ENCODE peak calls at places on chromosomes 16 and 17, in five cellular contexts. One of them, this sample, is unnamed.

GRCh38 chr16:49776085-49776501 is 79.8 kb downstream of the ZNF423 start:
- DNase-seq in left ventricle myocardium inferior: peak
- DNase-seq in fibroblast of lung: no peak
- DNase-seq in mammary epithelial cell: no peak
- DNase-seq in AG04450: no peak
- DNase-seq in this sample: no peak

GRCh38 chr16:50820225-50820624 is 78.3 kb downstream of the CYLD start:
- DNase-seq in AG04450: no peak
- DNase-seq in left ventricle myocardium inferior: no peak
- DNase-seq in fibroblast of lung: no peak
- DNase-seq in mammary epithelial cell: no peak
- DNase-seq in this sample: no peak

GRCh38 chr17:80644588-80644987 is 100.0 kb downstream of the RPTOR start:
- DNase-seq in mammary epithelial cell: no peak
- DNase-seq in fibroblast of lung: peak
- DNase-seq in left ventricle myocardium inferior: no peak
- DNase-seq in AG04450: no peak
- DNase-seq in this sample: no peak

GRCh38 chr16:80122155-80122554 is 418.6 kb upstream of the DYNLRB2 start:
- DNase-seq in mammary epithelial cell: no peak
- DNase-seq in fibroblast of lung: peak
- DNase-seq in AG04450: no peak
- DNase-seq in left ventricle myocardium inferior: peak
- DNase-seq in this sample: no peak

GRCh38 chr16:68921654-68922053 is 78.3 kb downstream of the TANGO6 start:
- DNase-seq in mammary epithelial cell: peak
- DNase-seq in fibroblast of lung: peak
- DNase-seq in left ventricle myocardium inferior: no peak
- DNase-seq in AG04450: no peak
- DNase-seq in this sample: no peak

GRCh38 chr16:61306204-61306603 is 730.0 kb downstream of the CDH8 start:
- DNase-seq in mammary epithelial cell: no peak
- DNase-seq in fibroblast of lung: no peak
- DNase-seq in AG04450: no peak
- DNase-seq in left ventricle myocardium inferior: no peak
- DNase-seq in this sample: no peak

GRCh38 chr17:16882243-16882925 is 89.5 kb downstream of the TNFRSF13B start:
- DNase-seq in fibroblast of lung: no peak
- DNase-seq in left ventricle myocardium inferior: no peak
- DNase-seq in AG04450: no peak
- DNase-seq in mammary epithelial cell: no peak
- DNase-seq in this sample: no peak

GRCh38 chr17:57519800-57520199 is 225.3 kb downstream of the CCDC182 start:
- DNase-seq in left ventricle myocardium inferior: no peak
- DNase-seq in AG04450: no peak
- DNase-seq in fibroblast of lung: no peak
- DNase-seq in mammary epithelial cell: no peak
- DNase-seq in this sample: no peak

GRCh38 chr16:11145173-11145820 is 110.7 kb downstream of the SOCS1 start:
- DNase-seq in AG04450: no peak
- DNase-seq in fibroblast of lung: peak
- DNase-seq in mammary epithelial cell: no peak
- DNase-seq in left ventricle myocardium inferior: peak
- DNase-seq in this sample: no peak

GRCh38 chr16:1168837-1169236 is 15.9 kb downstream of the CACNA1H start:
- DNase-seq in mammary epithelial cell: no peak
- DNase-seq in left ventricle myocardium inferior: no peak
- DNase-seq in fibroblast of lung: no peak
- DNase-seq in AG04450: no peak
- DNase-seq in this sample: no peak

GRCh38 chr16:89922884-89923639 is at the start of gene TUBB3:
- DNase-seq in left ventricle myocardium inferior: peak
- DNase-seq in AG04450: no peak
- DNase-seq in fibroblast of lung: peak
- DNase-seq in mammary epithelial cell: peak
- DNase-seq in this sample: peak

GRCh38 chr17:2183346-2183745 is 120.2 kb downstream of the SMG6 start:
- DNase-seq in fibroblast of lung: peak
- DNase-seq in AG04450: no peak
- DNase-seq in left ventricle myocardium inferior: no peak
- DNase-seq in mammary epithelial cell: no peak
- DNase-seq in this sample: no peak

GRCh38 chr17:29042679-29043538 is at the start of gene PIPOX:
- DNase-seq in AG04450: no peak
- DNase-seq in left ventricle myocardium inferior: no peak
- DNase-seq in mammary epithelial cell: no peak
- DNase-seq in fibroblast of lung: peak
- DNase-seq in this sample: peak

GRCh38 chr16:4667203-4667983 is 26.0 kb upstream of the NUDT16L1 start:
- DNase-seq in mammary epithelial cell: no peak
- DNase-seq in fibroblast of lung: no peak
- DNase-seq in AG04450: no peak
- DNase-seq in left ventricle myocardium inferior: no peak
- DNase-seq in this sample: no peak

GRCh38 chr17:43909537-43910231 is 2.3 kb upstream of the MPP2 start:
- DNase-seq in AG04450: no peak
- DNase-seq in mammary epithelial cell: no peak
- DNase-seq in fibroblast of lung: no peak
- DNase-seq in left ventricle myocardium inferior: no peak
- DNase-seq in this sample: no peak

GRCh38 chr16:760065-760464 is 469 bp upstream of the MSLN start:
- DNase-seq in mammary epithelial cell: no peak
- DNase-seq in left ventricle myocardium inferior: no peak
- DNase-seq in AG04450: no peak
- DNase-seq in fibroblast of lung: no peak
- DNase-seq in this sample: peak

GRCh38 chr17:18181358-18181757 is 2.3 kb upstream of the ALKBH5 start:
- DNase-seq in left ventricle myocardium inferior: no peak
- DNase-seq in AG04450: no peak
- DNase-seq in mammary epithelial cell: peak
- DNase-seq in fibroblast of lung: peak
- DNase-seq in this sample: no peak

GRCh38 chr17:6413073-6413472 is 21.8 kb downstream of the AIPL1 start:
- DNase-seq in fibroblast of lung: peak
- DNase-seq in AG04450: no peak
- DNase-seq in mammary epithelial cell: peak
- DNase-seq in left ventricle myocardium inferior: no peak
- DNase-seq in this sample: no peak

GRCh38 chr16:10981697-10982216 is 37.4 kb downstream of the CLEC16A start:
- DNase-seq in fibroblast of lung: no peak
- DNase-seq in left ventricle myocardium inferior: no peak
- DNase-seq in AG04450: no peak
- DNase-seq in mammary epithelial cell: peak
- DNase-seq in this sample: no peak

GRCh38 chr17:3683054-3683511 is 12.9 kb downstream of the P2RX5 start:
- DNase-seq in mammary epithelial cell: peak
- DNase-seq in AG04450: no peak
- DNase-seq in fibroblast of lung: no peak
- DNase-seq in left ventricle myocardium inferior: no peak
- DNase-seq in this sample: no peak

GRCh38 chr16:23855010-23855409 is 19.2 kb downstream of the PRKCB start:
- DNase-seq in fibroblast of lung: no peak
- DNase-seq in mammary epithelial cell: no peak
- DNase-seq in AG04450: no peak
- DNase-seq in left ventricle myocardium inferior: no peak
- DNase-seq in this sample: no peak

GRCh38 chr16:86752582-86753175 is 174.3 kb downstream of the FOXL1 start:
- DNase-seq in fibroblast of lung: peak
- DNase-seq in mammary epithelial cell: no peak
- DNase-seq in AG04450: no peak
- DNase-seq in left ventricle myocardium inferior: no peak
- DNase-seq in this sample: no peak

GRCh38 chr16:72561-73537 is at the start of gene RHBDF1:
- DNase-seq in mammary epithelial cell: peak
- DNase-seq in left ventricle myocardium inferior: peak
- DNase-seq in fibroblast of lung: no peak
- DNase-seq in AG04450: no peak
- DNase-seq in this sample: peak

GRCh38 chr17:60039509-60040442 is 38.9 kb downstream of the HEATR6 start:
- DNase-seq in mammary epithelial cell: no peak
- DNase-seq in left ventricle myocardium inferior: no peak
- DNase-seq in AG04450: no peak
- DNase-seq in fibroblast of lung: no peak
- DNase-seq in this sample: no peak

GRCh38 chr16:52346709-52347108 is 200.2 kb downstream of the TOX3 start:
- DNase-seq in mammary epithelial cell: no peak
- DNase-seq in AG04450: no peak
- DNase-seq in left ventricle myocardium inferior: no peak
- DNase-seq in fibroblast of lung: no peak
- DNase-seq in this sample: no peak

DNA sequence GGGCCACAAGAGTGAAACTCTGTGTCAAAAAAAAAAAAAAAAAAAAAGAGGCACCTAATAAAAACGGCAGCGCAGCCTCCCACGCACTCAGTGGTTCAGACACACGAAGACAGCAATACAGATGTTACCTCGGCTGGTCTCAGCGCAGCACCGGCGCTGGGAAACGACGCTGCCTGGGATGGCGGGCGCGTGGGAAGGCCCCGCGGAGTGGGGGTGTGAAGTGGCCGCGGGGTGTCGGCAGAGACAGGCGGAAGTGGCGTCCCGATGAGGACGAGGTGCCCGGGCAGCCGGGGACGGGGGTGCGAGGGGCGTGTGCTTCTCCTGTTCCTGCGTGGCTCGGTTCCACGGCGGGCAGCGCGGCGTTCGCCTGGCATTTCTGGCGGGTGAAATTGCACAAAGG is 179.4 kb downstream of the BANP start:
- DNase-seq in mammary epithelial cell: no peak
- DNase-seq in fibroblast of lung: no peak
- DNase-seq in AG04450: no peak
- DNase-seq in left ventricle myocardium inferior: no peak
- DNase-seq in this sample: peak
- TF ChIP-seq CTCF in mammary epithelial cell: no peak
- TF ChIP-seq CTCF in fibroblast of lung: no peak
- TF ChIP-seq CTCF in AG04450: no peak
- TF ChIP-seq CTCF in left ventricle myocardium inferior: no peak
- TF ChIP-seq CTCF in this sample: no peak

GRCh38 chr17:75001915-75002843 is 10.3 kb upstream of the MRPL58 start:
- DNase-seq in AG04450: no peak
- DNase-seq in fibroblast of lung: no peak
- DNase-seq in mammary epithelial cell: no peak
- DNase-seq in left ventricle myocardium inferior: no peak
- DNase-seq in this sample: no peak

GRCh38 chr17:75005291-75005690 is 7.2 kb upstream of the MRPL58 start:
- DNase-seq in left ventricle myocardium inferior: no peak
- DNase-seq in AG04450: no peak
- DNase-seq in fibroblast of lung: no peak
- DNase-seq in mammary epithelial cell: no peak
- DNase-seq in this sample: no peak

GRCh38 chr17:75003070-75003956 is 9.2 kb upstream of the MRPL58 start:
- DNase-seq in fibroblast of lung: no peak
- DNase-seq in left ventricle myocardium inferior: no peak
- DNase-seq in mammary epithelial cell: no peak
- DNase-seq in AG04450: no peak
- DNase-seq in this sample: no peak

GRCh38 chr17:75004371-75004770 is 8.1 kb upstream of the MRPL58 start:
- DNase-seq in left ventricle myocardium inferior: no peak
- DNase-seq in AG04450: no peak
- DNase-seq in mammary epithelial cell: no peak
- DNase-seq in fibroblast of lung: no peak
- DNase-seq in this sample: no peak

DNA sequence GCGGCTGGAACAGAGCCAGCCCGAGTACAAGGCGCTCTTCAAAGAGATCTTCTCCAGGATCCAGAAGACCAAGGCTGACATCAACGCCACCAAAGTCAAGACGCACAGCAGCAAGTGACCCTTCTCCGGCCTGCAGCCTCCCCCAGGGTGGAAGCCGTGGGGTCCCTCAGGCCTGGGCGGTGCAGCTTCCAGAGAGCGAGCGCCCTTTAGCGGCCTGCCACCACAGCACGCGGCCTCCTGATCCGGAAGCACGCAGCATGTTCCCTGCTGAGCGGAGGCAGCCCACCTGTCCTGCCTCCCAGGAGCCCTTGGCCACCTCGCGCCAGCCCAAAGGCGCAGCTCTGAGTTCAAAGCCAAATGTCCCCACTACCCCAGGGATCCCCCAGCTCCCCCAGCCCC is 8.5 kb upstream of the MRPL58 start:
- DNase-seq in left ventricle myocardium inferior: no peak
- DNase-seq in fibroblast of lung: no peak
- DNase-seq in mammary epithelial cell: no peak
- DNase-seq in AG04450: no peak
- DNase-seq in this sample: no peak
- H3K27ac ChIP-seq in left ventricle myocardium inferior: no peak
- H3K27ac ChIP-seq in fibroblast of lung: no peak
- H3K27ac ChIP-seq in mammary epithelial cell: no peak
- H3K27ac ChIP-seq in AG04450: no peak
- H3K27ac ChIP-seq in this sample: no peak

DNA sequence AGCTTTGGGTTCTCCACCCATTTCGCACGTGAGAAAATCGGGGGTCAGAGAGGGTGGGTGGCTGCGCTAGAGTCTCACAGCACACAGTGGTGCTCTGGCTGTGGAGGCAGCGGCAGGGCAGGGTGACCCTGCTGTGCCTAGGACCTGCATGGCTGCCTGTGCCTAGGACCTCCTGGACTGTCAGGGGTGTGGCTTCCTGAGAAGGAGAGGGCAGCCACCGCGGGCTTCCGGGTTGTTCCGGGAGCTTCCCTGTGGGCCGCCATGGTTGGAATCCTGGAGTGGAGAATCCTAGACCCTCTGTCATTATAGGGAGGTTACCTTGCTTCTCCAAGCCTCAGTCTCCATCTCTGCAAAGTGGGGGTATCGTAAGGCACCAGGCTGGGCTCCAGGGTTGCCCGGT is 9.3 kb downstream of the ZFPM1 start:
- DNase-seq in left ventricle myocardium inferior: no peak
- DNase-seq in mammary epithelial cell: no peak
- DNase-seq in fibroblast of lung: no peak
- DNase-seq in AG04450: no peak
- DNase-seq in this sample: no peak
- H3K4me3 ChIP-seq in left ventricle myocardium inferior: no peak
- H3K4me3 ChIP-seq in mammary epithelial cell: no peak
- H3K4me3 ChIP-seq in fibroblast of lung: no peak
- H3K4me3 ChIP-seq in AG04450: no peak
- H3K4me3 ChIP-seq in this sample: no peak

GRCh38 chr16:66754819-66755218 is 3.4 kb upstream of the DYNC1LI2 start:
- DNase-seq in fibroblast of lung: no peak
- DNase-seq in AG04450: no peak
- DNase-seq in mammary epithelial cell: no peak
- DNase-seq in left ventricle myocardium inferior: no peak
- DNase-seq in this sample: no peak
- TF ChIP-seq CTCF in fibroblast of lung: no peak
- TF ChIP-seq CTCF in AG04450: no peak
- TF ChIP-seq CTCF in mammary epithelial cell: no peak
- TF ChIP-seq CTCF in left ventricle myocardium inferior: no peak
- TF ChIP-seq CTCF in this sample: no peak

GRCh38 chr17:78408476-78409020 is 30.1 kb downstream of the PGS1 start:
- DNase-seq in left ventricle myocardium inferior: no peak
- DNase-seq in fibroblast of lung: no peak
- DNase-seq in mammary epithelial cell: no peak
- DNase-seq in AG04450: no peak
- DNase-seq in this sample: no peak
- H3K27ac ChIP-seq in left ventricle myocardium inferior: no peak
- H3K27ac ChIP-seq in fibroblast of lung: no peak
- H3K27ac ChIP-seq in mammary epithelial cell: no peak
- H3K27ac ChIP-seq in AG04450: no peak
- H3K27ac ChIP-seq in this sample: no peak

This sample was measured in lower lobe of right lung.